ENCODE peak calls at places on chromosomes 13 and 19, in five cellular contexts. One of them, this sample, is unnamed. For H3K27me3, the result is how much of the 10 kb centered on the place peaks cover.

GRCh38 chr13:61927648-61928047 is 512.0 kb upstream of the PCDH20 start:
- DNase-seq in brain microvascular endothelial cell: no peak
- DNase-seq in PC-3: no peak
- DNase-seq in aorta: no peak
- DNase-seq in neural progenitor cell: no peak
- DNase-seq in this sample: no peak

GRCh38 chr13:107231941-107232340 is 664.0 kb upstream of the ARGLU1 start:
- DNase-seq in brain microvascular endothelial cell: no peak
- DNase-seq in PC-3: no peak
- DNase-seq in aorta: no peak
- DNase-seq in neural progenitor cell: no peak
- DNase-seq in this sample: no peak

GRCh38 chr13:94416454-94417080 is 62.9 kb downstream of the DCT start:
- DNase-seq in brain microvascular endothelial cell: peak
- DNase-seq in PC-3: peak
- DNase-seq in aorta: no peak
- DNase-seq in neural progenitor cell: peak
- DNase-seq in this sample: no peak

GRCh38 chr13:76856141-76856571 is 30.0 kb downstream of the KCTD12 start:
- DNase-seq in brain microvascular endothelial cell: peak
- DNase-seq in PC-3: peak
- DNase-seq in aorta: no peak
- DNase-seq in neural progenitor cell: no peak
- DNase-seq in this sample: peak

GRCh38 chr13:113861433-113862030 is 2.3 kb downstream of the GAS6 start:
- DNase-seq in brain microvascular endothelial cell: no peak
- DNase-seq in PC-3: no peak
- DNase-seq in aorta: peak
- DNase-seq in neural progenitor cell: no peak
- DNase-seq in this sample: no peak

GRCh38 chr13:46749951-46750350 is 47.0 kb downstream of the ESD start:
- DNase-seq in brain microvascular endothelial cell: peak
- DNase-seq in PC-3: no peak
- DNase-seq in aorta: no peak
- DNase-seq in neural progenitor cell: no peak
- DNase-seq in this sample: no peak

GRCh38 chr19:38194061-38194701 is 29.8 kb downstream of the DPF1 start:
- DNase-seq in brain microvascular endothelial cell: no peak
- DNase-seq in PC-3: peak
- DNase-seq in aorta: no peak
- DNase-seq in neural progenitor cell: no peak
- DNase-seq in this sample: no peak

GRCh38 chr13:108494991-108495661 is 134.3 kb upstream of the MYO16 start:
- DNase-seq in brain microvascular endothelial cell: peak
- DNase-seq in PC-3: no peak
- DNase-seq in aorta: no peak
- DNase-seq in neural progenitor cell: peak
- DNase-seq in this sample: peak

GRCh38 chr13:46168341-46168740 is 13.6 kb downstream of the LCP1 start:
- DNase-seq in brain microvascular endothelial cell: peak
- DNase-seq in PC-3: no peak
- DNase-seq in aorta: no peak
- DNase-seq in neural progenitor cell: no peak
- DNase-seq in this sample: no peak

GRCh38 chr19:35279985-35280821 is 2.1 kb upstream of the HAMP start:
- DNase-seq in brain microvascular endothelial cell: no peak
- DNase-seq in PC-3: no peak
- DNase-seq in aorta: no peak
- DNase-seq in neural progenitor cell: no peak
- DNase-seq in this sample: no peak

GRCh38 chr19:45574526-45574925 is 10.1 kb downstream of the OPA3 start:
- DNase-seq in brain microvascular endothelial cell: no peak
- DNase-seq in PC-3: no peak
- DNase-seq in aorta: no peak
- DNase-seq in neural progenitor cell: no peak
- DNase-seq in this sample: no peak

GRCh38 chr13:25675060-25675459 is 303.3 kb downstream of the ATP8A2 start:
- DNase-seq in brain microvascular endothelial cell: no peak
- DNase-seq in PC-3: no peak
- DNase-seq in aorta: no peak
- DNase-seq in neural progenitor cell: no peak
- DNase-seq in this sample: no peak

GRCh38 chr19:12333162-12334159 is at the start of gene ZNF563:
- DNase-seq in brain microvascular endothelial cell: peak
- DNase-seq in PC-3: peak
- DNase-seq in aorta: peak
- DNase-seq in neural progenitor cell: peak
- DNase-seq in this sample: peak

GRCh38 chr19:1466461-1467227 is 12.4 kb downstream of the C19orf25 start:
- DNase-seq in brain microvascular endothelial cell: no peak
- DNase-seq in PC-3: no peak
- DNase-seq in aorta: no peak
- DNase-seq in neural progenitor cell: peak
- DNase-seq in this sample: no peak

GRCh38 chr19:45469132-45469834 is 1.5 kb downstream of the FOSB start:
- DNase-seq in brain microvascular endothelial cell: peak
- DNase-seq in PC-3: peak
- DNase-seq in aorta: peak
- DNase-seq in neural progenitor cell: peak
- DNase-seq in this sample: peak

GRCh38 chr13:20128459-20128927 is 32.4 kb downstream of the GJA3 start:
- DNase-seq in brain microvascular endothelial cell: no peak
- DNase-seq in PC-3: peak
- DNase-seq in aorta: no peak
- DNase-seq in neural progenitor cell: peak
- DNase-seq in this sample: no peak

GRCh38 chr13:20191902-20192469 is 752 bp downstream of the GJB2 start:
- DNase-seq in brain microvascular endothelial cell: no peak
- DNase-seq in PC-3: peak
- DNase-seq in aorta: no peak
- DNase-seq in neural progenitor cell: peak
- DNase-seq in this sample: no peak

GRCh38 chr13:31274345-31274870 is 74.6 kb downstream of the B3GLCT start:
- DNase-seq in brain microvascular endothelial cell: peak
- DNase-seq in PC-3: no peak
- DNase-seq in aorta: no peak
- DNase-seq in neural progenitor cell: no peak
- DNase-seq in this sample: no peak

GRCh38 chr13:100511422-100511821 is 77.2 kb downstream of the GGACT start:
- DNase-seq in brain microvascular endothelial cell: no peak
- DNase-seq in PC-3: no peak
- DNase-seq in aorta: no peak
- DNase-seq in neural progenitor cell: no peak
- DNase-seq in this sample: no peak

GRCh38 chr13:113506025-113506685 is 15.6 kb upstream of the DCUN1D2 start:
- DNase-seq in brain microvascular endothelial cell: no peak
- DNase-seq in PC-3: no peak
- DNase-seq in aorta: no peak
- DNase-seq in neural progenitor cell: no peak
- DNase-seq in this sample: no peak

GRCh38 chr19:13286195-13286985 is 136.2 kb downstream of the IER2 start:
- DNase-seq in brain microvascular endothelial cell: no peak
- DNase-seq in PC-3: no peak
- DNase-seq in aorta: no peak
- DNase-seq in neural progenitor cell: no peak
- DNase-seq in this sample: no peak

GRCh38 chr19:34145741-34146202 is 26.5 kb upstream of the LSM14A start:
- DNase-seq in brain microvascular endothelial cell: peak
- DNase-seq in PC-3: peak
- DNase-seq in aorta: no peak
- DNase-seq in neural progenitor cell: peak
- DNase-seq in this sample: peak

GRCh38 chr19:55069137-55069858 is 6.3 kb upstream of the RDH13 start:
- DNase-seq in brain microvascular endothelial cell: no peak
- DNase-seq in PC-3: peak
- DNase-seq in aorta: no peak
- DNase-seq in neural progenitor cell: peak
- DNase-seq in this sample: no peak

GRCh38 chr13:104737713-104738112 is 1671.5 kb upstream of the SLC10A2 start:
- DNase-seq in brain microvascular endothelial cell: no peak
- DNase-seq in PC-3: no peak
- DNase-seq in aorta: no peak
- DNase-seq in neural progenitor cell: no peak
- DNase-seq in this sample: no peak

GRCh38 chr13:71625183-71625582 is 241.8 kb downstream of the DACH1 start:
- DNase-seq in brain microvascular endothelial cell: no peak
- DNase-seq in PC-3: no peak
- DNase-seq in aorta: no peak
- DNase-seq in neural progenitor cell: no peak
- DNase-seq in this sample: no peak

DNA sequence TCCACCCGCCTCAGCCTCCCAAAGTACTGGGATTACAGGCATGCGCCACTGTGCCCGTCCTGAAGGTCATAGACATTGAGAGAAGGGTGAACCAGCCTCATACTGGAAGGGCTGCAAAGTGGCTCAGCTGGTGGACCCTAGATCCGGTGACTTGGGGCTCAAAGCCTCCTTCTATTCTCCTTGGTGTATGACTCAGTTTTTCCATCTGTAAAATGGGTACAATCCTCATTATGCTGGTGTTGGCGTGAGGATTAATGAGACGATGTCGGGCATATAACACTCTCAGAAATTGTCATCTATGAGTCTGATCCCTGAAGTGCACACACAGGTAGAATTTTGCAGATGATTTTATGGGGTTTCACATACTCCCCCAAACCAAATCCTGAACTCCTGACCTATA is 5.8 kb upstream of the CAMSAP3 start:
- DNase-seq in brain microvascular endothelial cell: no peak
- DNase-seq in PC-3: no peak
- DNase-seq in aorta: no peak
- DNase-seq in neural progenitor cell: no peak
- DNase-seq in this sample: no peak
- H3K27me3 ChIP-seq in brain microvascular endothelial cell: under half
- H3K27me3 ChIP-seq in PC-3: under half
- H3K27me3 ChIP-seq in aorta: under half
- H3K27me3 ChIP-seq in neural progenitor cell: under half
- H3K27me3 ChIP-seq in this sample: half or more

DNA sequence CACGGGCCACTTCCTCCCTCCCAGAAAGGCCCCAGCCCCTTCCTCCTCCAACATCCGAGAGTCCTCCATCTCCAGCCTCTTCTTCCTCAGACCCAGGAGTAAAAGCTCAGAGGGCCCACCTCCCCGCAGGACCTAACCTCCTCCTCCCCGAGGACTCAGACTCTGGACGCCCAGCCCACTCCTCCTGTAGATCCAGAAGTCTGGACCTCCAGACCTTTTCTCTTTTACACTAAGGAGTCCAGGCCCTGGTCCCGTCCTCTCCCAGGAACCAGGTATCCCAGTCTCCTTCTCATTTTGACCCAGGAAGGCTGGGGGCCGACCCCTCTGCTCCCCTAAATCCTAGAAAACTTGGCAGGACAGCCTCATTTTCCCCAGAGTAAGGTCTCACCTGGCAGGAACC is 1.9 kb upstream of the KLK8 start:
- DNase-seq in brain microvascular endothelial cell: no peak
- DNase-seq in PC-3: no peak
- DNase-seq in aorta: no peak
- DNase-seq in neural progenitor cell: no peak
- DNase-seq in this sample: no peak
- H3K27me3 ChIP-seq in brain microvascular endothelial cell: under half
- H3K27me3 ChIP-seq in PC-3: under half
- H3K27me3 ChIP-seq in aorta: under half
- H3K27me3 ChIP-seq in neural progenitor cell: under half
- H3K27me3 ChIP-seq in this sample: under half

GRCh38 chr19:19636573-19636972 is 6.9 kb downstream of the GMIP start:
- DNase-seq in brain microvascular endothelial cell: no peak
- DNase-seq in PC-3: no peak
- DNase-seq in aorta: no peak
- DNase-seq in neural progenitor cell: no peak
- DNase-seq in this sample: no peak

GRCh38 chr19:19635313-19635702 is 7.3 kb upstream of the LPAR2 start:
- DNase-seq in brain microvascular endothelial cell: no peak
- DNase-seq in PC-3: no peak
- DNase-seq in aorta: no peak
- DNase-seq in neural progenitor cell: no peak
- DNase-seq in this sample: no peak

GRCh38 chr19:19634516-19635312 is 6.7 kb upstream of the LPAR2 start:
- DNase-seq in brain microvascular endothelial cell: no peak
- DNase-seq in PC-3: no peak
- DNase-seq in aorta: no peak
- DNase-seq in neural progenitor cell: no peak
- DNase-seq in this sample: no peak

GRCh38 chr19:19632661-19633060 is 4.6 kb upstream of the LPAR2 start:
- DNase-seq in brain microvascular endothelial cell: no peak
- DNase-seq in PC-3: no peak
- DNase-seq in aorta: no peak
- DNase-seq in neural progenitor cell: no peak
- DNase-seq in this sample: no peak

DNA sequence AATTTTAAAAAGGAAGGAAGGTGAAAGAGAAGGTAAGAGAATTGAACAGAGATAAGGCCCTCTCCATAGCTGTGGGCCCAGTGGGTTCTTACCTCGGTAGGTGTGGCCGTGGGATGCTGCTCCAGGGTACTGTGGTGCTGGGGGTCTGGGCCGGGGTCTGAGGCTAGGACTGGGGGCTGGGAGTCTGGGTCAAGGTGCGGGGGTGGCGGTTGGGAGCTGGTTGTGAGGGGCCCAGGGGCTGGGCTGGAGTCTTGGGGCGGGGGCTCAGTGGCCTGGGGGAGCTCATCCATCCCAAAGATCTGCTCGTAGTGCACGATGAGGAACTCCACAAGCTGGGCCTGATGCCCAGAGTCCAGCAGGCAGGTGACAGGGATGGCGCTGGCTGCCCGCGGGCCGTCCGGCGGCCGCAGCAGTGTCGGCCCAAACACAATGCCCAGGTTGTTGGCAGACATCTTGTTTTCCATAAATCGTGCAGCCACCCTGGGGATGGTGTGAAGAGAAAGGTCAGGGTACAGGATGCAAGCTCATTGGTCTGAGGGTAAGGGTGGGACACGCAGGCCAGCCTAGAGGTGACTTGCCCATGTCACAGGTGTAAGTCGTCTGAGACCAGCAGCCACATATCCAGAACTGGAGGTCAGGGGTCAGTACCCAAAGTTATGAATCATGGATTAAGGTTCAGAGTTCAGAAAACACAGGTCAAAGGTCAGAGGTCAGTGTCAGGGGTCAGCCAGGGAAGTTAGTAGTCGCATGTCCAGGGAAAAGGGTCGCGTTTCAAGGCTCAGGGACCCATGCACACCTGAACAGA is 5.9 kb upstream of the LPAR2 start:
- DNase-seq in brain microvascular endothelial cell: no peak
- DNase-seq in PC-3: no peak
- DNase-seq in aorta: no peak
- DNase-seq in neural progenitor cell: no peak
- DNase-seq in this sample: no peak
- H3K27me3 ChIP-seq in brain microvascular endothelial cell: under half
- H3K27me3 ChIP-seq in PC-3: under half
- H3K27me3 ChIP-seq in aorta: under half
- H3K27me3 ChIP-seq in neural progenitor cell: under half
- H3K27me3 ChIP-seq in this sample: under half

DNA sequence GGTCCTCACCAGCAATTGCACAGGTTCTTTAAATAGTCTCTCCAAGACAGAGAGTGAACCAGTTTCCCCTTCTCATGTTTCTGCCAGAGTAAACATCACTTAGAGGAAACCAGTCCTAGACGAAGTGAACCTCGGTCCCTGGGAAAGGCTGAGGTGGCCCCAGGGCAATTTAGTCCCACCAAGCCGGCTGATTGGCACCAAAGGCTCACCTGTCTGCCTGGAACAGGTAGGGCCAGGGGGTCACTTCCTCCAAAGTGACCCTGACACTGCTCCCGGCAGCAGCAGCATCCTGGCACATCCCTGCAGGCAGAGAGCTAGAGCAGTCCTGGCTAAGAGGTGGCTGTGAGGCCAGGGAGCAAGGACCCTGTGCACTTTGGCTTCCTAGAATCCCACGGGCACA is 122.8 kb upstream of the ZNF507 start:
- DNase-seq in brain microvascular endothelial cell: no peak
- DNase-seq in PC-3: no peak
- DNase-seq in aorta: no peak
- DNase-seq in neural progenitor cell: no peak
- DNase-seq in this sample: no peak
- H3K27me3 ChIP-seq in brain microvascular endothelial cell: under half
- H3K27me3 ChIP-seq in PC-3: under half
- H3K27me3 ChIP-seq in aorta: under half
- H3K27me3 ChIP-seq in neural progenitor cell: under half
- H3K27me3 ChIP-seq in this sample: under half

This sample was measured in MG63.